ENCODE peak calls at places on chromosomes 11 and 22, in four cellular contexts. U is naive thymus-derived CD8-positive, alpha-beta T cell; R is Caco-2; K is activated T-helper 9 cell treated with anti-CD3 and anti-CD28 coated beads, Interleukin-2, amount 50 U/mL, for 16 hours. E is an unnamed sample.

GRCh38 chr11:86484164-86484794 is 109.6 kb downstream of the CCDC81 start:
- DNase-seq in U (no peak), R (peak), K (no peak), E (peak)

GRCh38 chr11:113114452-113115027 is 153.3 kb downstream of the NCAM1 start:
- DNase-seq in U (no peak), R (peak), K (no peak), E (no peak)

GRCh38 chr11:74742070-74742469 is 6.6 kb upstream of the RNF169 start:
- DNase-seq in U (no peak), R (no peak), K (no peak), E (no peak)

GRCh38 chr22:27546157-27546556 is 255.4 kb downstream of the MN1 start:
- DNase-seq in K (no peak), U (no peak), R (no peak), E (no peak)

GRCh38 chr11:18088974-18089373 is 16.9 kb downstream of the SAAL1 start:
- DNase-seq in R (no peak), K (no peak), U (no peak), E (no peak)

GRCh38 chr11:43925932-43926505 is 16.4 kb upstream of the C11orf96 start:
- DNase-seq in K (no peak), R (no peak), U (no peak), E (no peak)

GRCh38 chr11:120807414-120808150 is 216.3 kb upstream of the TBCEL start:
- DNase-seq in K (no peak), R (peak), U (no peak), E (no peak)

GRCh38 chr11:7030836-7031235 is 10.6 kb downstream of the NLRP14 start:
- DNase-seq in R (no peak), K (no peak), U (no peak), E (no peak)

GRCh38 chr11:45361551-45361950 is 75.4 kb upstream of the SYT13 start:
- DNase-seq in R (no peak), U (no peak), K (no peak), E (no peak)

GRCh38 chr11:66391322-66391721 is 19.8 kb upstream of the SLC29A2 start:
- DNase-seq in R (no peak), U (no peak), K (no peak), E (no peak)

GRCh38 chr11:19552100-19552499 is 160.5 kb upstream of the NAV2 start:
- DNase-seq in R (no peak), U (no peak), K (no peak), E (no peak)

GRCh38 chr11:118789501-118790356 is 1.2 kb downstream of the DDX6 start:
- DNase-seq in U (no peak), K (peak), R (peak), E (peak)

GRCh38 chr11:61153593-61154090 is 7.6 kb downstream of the VPS37C start:
- DNase-seq in R (no peak), U (no peak), K (no peak), E (no peak)

GRCh38 chr11:112175596-112175947 is 260 bp downstream of the BCO2 start:
- DNase-seq in U (no peak), K (no peak), R (no peak), E (no peak)

GRCh38 chr22:44284711-44285110 is 28.0 kb downstream of the SHISAL1 start:
- DNase-seq in R (no peak), U (no peak), K (no peak), E (no peak)

GRCh38 chr11:101686514-101686913 is 102.7 kb upstream of the TRPC6 start:
- DNase-seq in U (no peak), K (no peak), R (no peak), E (no peak)

GRCh38 chr22:19855504-19856409 is 1.1 kb upstream of the GNB1L start:
- DNase-seq in U (no peak), R (peak), K (peak), E (peak)

GRCh38 chr22:48445113-48445827 is 1382.4 kb downstream of the BRD1 start:
- DNase-seq in K (no peak), R (no peak), U (no peak), E (no peak)

GRCh38 chr11:45145421-45146071 is 893 bp upstream of the PRDM11 start:
- DNase-seq in K (no peak), U (no peak), R (no peak), E (no peak)

GRCh38 chr22:38414009-38414395 is 41.0 kb downstream of the KCNJ4 start:
- DNase-seq in R (no peak), U (no peak), K (no peak), E (no peak)

GRCh38 chr22:35477911-35478582 is 62.6 kb upstream of the RASD2 start:
- DNase-seq in K (no peak), U (no peak), R (no peak), E (peak)

GRCh38 chr22:44931077-44931540 is 78.7 kb downstream of the PHF21B start:
- DNase-seq in R (no peak), U (no peak), K (no peak), E (no peak)

E was measured in tibial nerve.